ENCODE peak calls at places on chromosomes 16 and 17, in six cellular contexts. One of them, this sample, is unnamed.
A peak's percentile ranks its signal among the peaks of the same experiment; 100 is the strongest.

GRCh38 chr16:51544850-51545467 is 393.9 kb upstream of the SALL1 start:
- DNase-seq in breast epithelium: no peak
- DNase-seq in uterus: no peak
- DNase-seq in upper lobe of left lung: no peak
- DNase-seq in heart left ventricle: no peak
- DNase-seq in prostate gland: no peak
- DNase-seq in this sample: no peak

GRCh38 chr17:14325618-14326167 is 24.8 kb downstream of the HS3ST3B1 start:
- DNase-seq in breast epithelium: no peak
- DNase-seq in uterus: no peak
- DNase-seq in upper lobe of left lung: no peak
- DNase-seq in heart left ventricle: no peak
- DNase-seq in prostate gland: no peak
- DNase-seq in this sample: no peak

GRCh38 chr17:79627766-79628690 is 17.2 kb upstream of the RBFOX3 start:
- DNase-seq in breast epithelium: peak; percentile 44
- DNase-seq in uterus: peak; percentile 4
- DNase-seq in upper lobe of left lung: peak; percentile 10
- DNase-seq in heart left ventricle: peak; percentile 16
- DNase-seq in prostate gland: no peak
- DNase-seq in this sample: no peak

GRCh38 chr17:68533887-68534700 is 21.9 kb downstream of the PRKAR1A start:
- DNase-seq in breast epithelium: no peak
- DNase-seq in uterus: no peak
- DNase-seq in upper lobe of left lung: no peak
- DNase-seq in heart left ventricle: no peak
- DNase-seq in prostate gland: no peak
- DNase-seq in this sample: no peak

GRCh38 chr17:76239538-76240274 is 587 bp downstream of the RNF157 start:
- DNase-seq in breast epithelium: no peak
- DNase-seq in uterus: no peak
- DNase-seq in upper lobe of left lung: no peak
- DNase-seq in heart left ventricle: no peak
- DNase-seq in prostate gland: no peak
- DNase-seq in this sample: peak; percentile 83

GRCh38 chr16:68229431-68230175 is 6.3 kb downstream of the ESRP2 start:
- DNase-seq in breast epithelium: no peak
- DNase-seq in uterus: peak; percentile 36
- DNase-seq in upper lobe of left lung: no peak
- DNase-seq in heart left ventricle: no peak
- DNase-seq in prostate gland: peak; percentile 48
- DNase-seq in this sample: peak; percentile 85

GRCh38 chr16:85170066-85171003 is 58.1 kb upstream of the CIBAR2 start:
- DNase-seq in breast epithelium: no peak
- DNase-seq in uterus: no peak
- DNase-seq in upper lobe of left lung: no peak
- DNase-seq in heart left ventricle: no peak
- DNase-seq in prostate gland: no peak
- DNase-seq in this sample: no peak

GRCh38 chr17:263271-263670 is 81.8 kb upstream of the DOC2B start:
- DNase-seq in breast epithelium: peak; percentile 17
- DNase-seq in uterus: peak; percentile 3
- DNase-seq in upper lobe of left lung: no peak
- DNase-seq in heart left ventricle: no peak
- DNase-seq in prostate gland: no peak
- DNase-seq in this sample: no peak

GRCh38 chr16:57013268-57013667 is 23.9 kb downstream of the NLRC5 start:
- DNase-seq in breast epithelium: no peak
- DNase-seq in uterus: no peak
- DNase-seq in upper lobe of left lung: no peak
- DNase-seq in heart left ventricle: no peak
- DNase-seq in prostate gland: no peak
- DNase-seq in this sample: no peak

GRCh38 chr17:15432807-15433547 is 34.4 kb downstream of the CDRT4 start:
- DNase-seq in breast epithelium: no peak
- DNase-seq in uterus: peak; percentile 49
- DNase-seq in upper lobe of left lung: no peak
- DNase-seq in heart left ventricle: peak; percentile 44
- DNase-seq in prostate gland: no peak
- DNase-seq in this sample: no peak

GRCh38 chr16:3212006-3212405 is 23.0 kb downstream of the ZNF200 start:
- DNase-seq in breast epithelium: no peak
- DNase-seq in uterus: no peak
- DNase-seq in upper lobe of left lung: no peak
- DNase-seq in heart left ventricle: no peak
- DNase-seq in prostate gland: no peak
- DNase-seq in this sample: peak; percentile 23

GRCh38 chr17:15463363-15463762 is 4.1 kb downstream of the CDRT4 start:
- DNase-seq in breast epithelium: no peak
- DNase-seq in uterus: peak; percentile 36
- DNase-seq in upper lobe of left lung: peak; percentile 57
- DNase-seq in heart left ventricle: peak; percentile 45
- DNase-seq in prostate gland: no peak
- DNase-seq in this sample: no peak

GRCh38 chr17:28705074-28705659 is 6.5 kb downstream of the PROCA1 start:
- DNase-seq in breast epithelium: no peak
- DNase-seq in uterus: no peak
- DNase-seq in upper lobe of left lung: no peak
- DNase-seq in heart left ventricle: peak; percentile 9
- DNase-seq in prostate gland: no peak
- DNase-seq in this sample: no peak

GRCh38 chr17:17130077-17130844 is 75.9 kb downstream of the PLD6 start:
- DNase-seq in breast epithelium: no peak
- DNase-seq in uterus: no peak
- DNase-seq in upper lobe of left lung: no peak
- DNase-seq in heart left ventricle: peak; percentile 16
- DNase-seq in prostate gland: no peak
- DNase-seq in this sample: no peak

GRCh38 chr16:12217341-12217740 is 240.8 kb downstream of the SNX29 start:
- DNase-seq in breast epithelium: no peak
- DNase-seq in uterus: no peak
- DNase-seq in upper lobe of left lung: no peak
- DNase-seq in heart left ventricle: no peak
- DNase-seq in prostate gland: no peak
- DNase-seq in this sample: no peak

GRCh38 chr16:14564881-14565687 is 65.0 kb downstream of the PARN start:
- DNase-seq in breast epithelium: no peak
- DNase-seq in uterus: no peak
- DNase-seq in upper lobe of left lung: no peak
- DNase-seq in heart left ventricle: no peak
- DNase-seq in prostate gland: peak; percentile 37
- DNase-seq in this sample: no peak

GRCh38 chr17:31390748-31391495 is 553 bp upstream of the RAB11FIP4 start:
- DNase-seq in breast epithelium: no peak
- DNase-seq in uterus: no peak
- DNase-seq in upper lobe of left lung: peak; percentile 17
- DNase-seq in heart left ventricle: no peak
- DNase-seq in prostate gland: no peak
- DNase-seq in this sample: peak; percentile 13

GRCh38 chr16:9176547-9177418 is 85.3 kb downstream of the HAPSTR1 start:
- DNase-seq in breast epithelium: no peak
- DNase-seq in uterus: no peak
- DNase-seq in upper lobe of left lung: no peak
- DNase-seq in heart left ventricle: no peak
- DNase-seq in prostate gland: no peak
- DNase-seq in this sample: no peak

GRCh38 chr16:69083306-69083941 is 22.0 kb upstream of the HAS3 start:
- DNase-seq in breast epithelium: no peak
- DNase-seq in uterus: no peak
- DNase-seq in upper lobe of left lung: peak; percentile 48
- DNase-seq in heart left ventricle: no peak
- DNase-seq in prostate gland: no peak
- DNase-seq in this sample: no peak

GRCh38 chr16:87822571-87822970 is 46.7 kb downstream of the SLC7A5 start:
- DNase-seq in breast epithelium: no peak
- DNase-seq in uterus: no peak
- DNase-seq in upper lobe of left lung: no peak
- DNase-seq in heart left ventricle: no peak
- DNase-seq in prostate gland: no peak
- DNase-seq in this sample: no peak
- TF ChIP-seq CTCF in breast epithelium: no peak
- TF ChIP-seq CTCF in uterus: no peak
- TF ChIP-seq CTCF in upper lobe of left lung: no peak
- TF ChIP-seq CTCF in heart left ventricle: no peak
- TF ChIP-seq CTCF in prostate gland: no peak
- TF ChIP-seq CTCF in this sample: no peak

GRCh38 chr16:87178977-87179376 is 138.2 kb downstream of the C16orf95 start:
- DNase-seq in breast epithelium: no peak
- DNase-seq in uterus: peak; percentile 29
- DNase-seq in upper lobe of left lung: no peak
- DNase-seq in heart left ventricle: peak; percentile 60
- DNase-seq in prostate gland: no peak
- DNase-seq in this sample: no peak
- TF ChIP-seq POLR2A in breast epithelium: no peak
- TF ChIP-seq POLR2A in uterus: no peak
- TF ChIP-seq POLR2A in upper lobe of left lung: no peak
- TF ChIP-seq POLR2A in heart left ventricle: no peak
- TF ChIP-seq POLR2A in prostate gland: no peak
- TF ChIP-seq POLR2A in this sample: no peak

GRCh38 chr16:49671325-49671724 is 184.6 kb downstream of the ZNF423 start:
- DNase-seq in breast epithelium: no peak
- DNase-seq in uterus: no peak
- DNase-seq in upper lobe of left lung: no peak
- DNase-seq in heart left ventricle: no peak
- DNase-seq in prostate gland: no peak
- DNase-seq in this sample: no peak

GRCh38 chr16:49674990-49675389 is 180.9 kb downstream of the ZNF423 start:
- DNase-seq in breast epithelium: no peak
- DNase-seq in uterus: no peak
- DNase-seq in upper lobe of left lung: no peak
- DNase-seq in heart left ventricle: no peak
- DNase-seq in prostate gland: no peak
- DNase-seq in this sample: no peak

GRCh38 chr16:49674255-49674980 is 181.5 kb downstream of the ZNF423 start:
- DNase-seq in breast epithelium: no peak
- DNase-seq in uterus: no peak
- DNase-seq in upper lobe of left lung: no peak
- DNase-seq in heart left ventricle: no peak
- DNase-seq in prostate gland: no peak
- DNase-seq in this sample: no peak

GRCh38 chr16:49673442-49673841 is 182.5 kb downstream of the ZNF423 start:
- DNase-seq in breast epithelium: no peak
- DNase-seq in uterus: no peak
- DNase-seq in upper lobe of left lung: no peak
- DNase-seq in heart left ventricle: no peak
- DNase-seq in prostate gland: no peak
- DNase-seq in this sample: no peak

GRCh38 chr16:49672753-49673152 is 183.2 kb downstream of the ZNF423 start:
- DNase-seq in breast epithelium: no peak
- DNase-seq in uterus: no peak
- DNase-seq in upper lobe of left lung: no peak
- DNase-seq in heart left ventricle: no peak
- DNase-seq in prostate gland: no peak
- DNase-seq in this sample: no peak
- TF ChIP-seq CTCF in breast epithelium: no peak
- TF ChIP-seq CTCF in uterus: no peak
- TF ChIP-seq CTCF in upper lobe of left lung: no peak
- TF ChIP-seq CTCF in heart left ventricle: no peak
- TF ChIP-seq CTCF in prostate gland: no peak
- TF ChIP-seq CTCF in this sample: no peak

GRCh38 chr16:67161595-67162058 is 1.9 kb downstream of the FBXL8 start:
- DNase-seq in breast epithelium: no peak
- DNase-seq in uterus: no peak
- DNase-seq in upper lobe of left lung: no peak
- DNase-seq in heart left ventricle: peak; percentile 64
- DNase-seq in prostate gland: peak; percentile 41
- DNase-seq in this sample: peak; percentile 87

GRCh38 chr16:67157106-67157748 is 2.5 kb downstream of the TRADD start:
- DNase-seq in breast epithelium: no peak
- DNase-seq in uterus: no peak
- DNase-seq in upper lobe of left lung: no peak
- DNase-seq in heart left ventricle: no peak
- DNase-seq in prostate gland: no peak
- DNase-seq in this sample: no peak

GRCh38 chr16:67157892-67158635 is 1.6 kb downstream of the TRADD start:
- DNase-seq in breast epithelium: no peak
- DNase-seq in uterus: no peak
- DNase-seq in upper lobe of left lung: no peak
- DNase-seq in heart left ventricle: no peak
- DNase-seq in prostate gland: no peak
- DNase-seq in this sample: no peak

GRCh38 chr16:67156146-67156844 is 3.4 kb downstream of the TRADD start:
- DNase-seq in breast epithelium: no peak
- DNase-seq in uterus: no peak
- DNase-seq in upper lobe of left lung: no peak
- DNase-seq in heart left ventricle: no peak
- DNase-seq in prostate gland: no peak
- DNase-seq in this sample: no peak

DNA sequence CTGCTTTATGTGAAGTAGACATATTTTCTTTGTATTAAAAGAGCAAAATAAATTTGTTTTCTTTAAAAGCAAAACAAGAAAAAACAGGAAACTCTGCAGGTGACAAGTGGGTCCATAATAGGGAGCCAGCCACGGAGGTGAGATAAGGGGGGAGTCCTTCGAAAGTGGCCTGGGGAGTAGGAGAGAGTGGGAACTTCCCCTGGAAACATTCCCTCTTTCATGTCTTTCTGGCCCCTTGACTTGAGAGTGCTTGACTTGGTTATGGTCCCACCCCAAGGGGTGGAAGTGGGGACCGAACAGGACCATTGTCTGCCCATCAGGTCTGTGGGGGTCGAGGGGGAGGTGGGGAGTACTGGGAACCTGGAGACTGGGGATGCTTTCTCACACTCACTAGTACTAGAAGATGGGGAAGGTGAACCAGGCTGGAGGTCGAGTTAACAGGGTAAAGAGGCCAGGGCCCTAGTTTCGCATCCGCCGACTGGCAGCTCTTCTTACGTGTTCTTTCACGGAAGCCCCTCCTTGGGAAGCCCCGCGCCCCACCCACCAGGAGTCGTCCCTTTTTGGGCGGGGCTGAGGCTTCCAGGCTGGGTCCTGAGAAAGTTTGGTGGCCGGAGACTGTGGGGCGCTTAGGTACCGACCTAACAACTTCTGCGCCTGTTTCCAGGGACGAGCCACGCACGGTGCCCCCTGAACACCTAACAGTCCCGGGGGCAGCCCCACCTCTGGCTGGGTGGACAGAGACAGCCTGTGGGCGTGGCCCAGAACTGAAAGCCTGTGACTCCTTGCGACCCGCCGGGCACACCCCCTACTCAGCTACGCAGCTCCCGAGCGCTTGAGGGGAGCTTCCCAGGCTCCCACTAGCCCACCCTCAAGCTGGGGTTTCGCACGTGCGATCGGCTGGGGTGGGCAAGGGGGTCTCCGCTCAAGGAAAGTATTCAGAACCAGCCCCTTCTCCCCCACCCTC is 790 bp downstream of the TRADD start:
- DNase-seq in breast epithelium: no peak
- DNase-seq in uterus: no peak
- DNase-seq in upper lobe of left lung: peak; percentile 75
- DNase-seq in heart left ventricle: peak; percentile 62
- DNase-seq in prostate gland: no peak
- DNase-seq in this sample: no peak
- TF ChIP-seq POLR2A in breast epithelium: no peak
- TF ChIP-seq POLR2A in uterus: no peak
- TF ChIP-seq POLR2A in upper lobe of left lung: no peak
- TF ChIP-seq POLR2A in heart left ventricle: no peak
- TF ChIP-seq POLR2A in prostate gland: peak; percentile 23
- TF ChIP-seq POLR2A in this sample: no peak